ENCODE peak calls at places on chromosome 19, in four cellular contexts. One of them, this sample, is unnamed.

GRCh38 chr19:23286477-23286876 is 36.3 kb upstream of the ZNF724 start:
- DNase-seq in HepG2: no peak
- DNase-seq in H1: no peak
- DNase-seq in GM12878: no peak
- DNase-seq in this sample: no peak

GRCh38 chr19:44344255-44344654 is 12.2 kb downstream of the ZNF112 start:
- DNase-seq in GM12878: peak
- DNase-seq in H1: no peak
- DNase-seq in HepG2: no peak
- DNase-seq in this sample: no peak

GRCh38 chr19:13208131-13208963 is 58.1 kb downstream of the IER2 start:
- DNase-seq in HepG2: no peak
- DNase-seq in H1: no peak
- DNase-seq in GM12878: peak
- DNase-seq in this sample: peak

GRCh38 chr19:16442386-16443276 is 29.1 kb downstream of the EPS15L1 start:
- DNase-seq in H1: no peak
- DNase-seq in GM12878: no peak
- DNase-seq in HepG2: no peak
- DNase-seq in this sample: no peak

GRCh38 chr19:15467734-15468214 is 3.4 kb upstream of the RASAL3 start:
- DNase-seq in H1: no peak
- DNase-seq in HepG2: no peak
- DNase-seq in GM12878: no peak
- DNase-seq in this sample: no peak

GRCh38 chr19:13797870-13798269 is 2.6 kb downstream of the ZSWIM4 start:
- DNase-seq in GM12878: no peak
- DNase-seq in H1: no peak
- DNase-seq in HepG2: no peak
- DNase-seq in this sample: no peak

GRCh38 chr19:19600793-19601346 is 17.6 kb downstream of the PBX4 start:
- DNase-seq in HepG2: no peak
- DNase-seq in GM12878: peak
- DNase-seq in H1: no peak
- DNase-seq in this sample: no peak

GRCh38 chr19:51124729-51125128 is at the start of gene SIGLEC9:
- DNase-seq in H1: no peak
- DNase-seq in HepG2: no peak
- DNase-seq in GM12878: no peak
- DNase-seq in this sample: peak

GRCh38 chr19:45008554-45008953 is 7.3 kb downstream of the RELB start:
- DNase-seq in HepG2: no peak
- DNase-seq in GM12878: no peak
- DNase-seq in H1: no peak
- DNase-seq in this sample: no peak

GRCh38 chr19:24086974-24087595 is at the start of gene ZNF254:
- DNase-seq in GM12878: peak
- DNase-seq in HepG2: no peak
- DNase-seq in H1: peak
- DNase-seq in this sample: peak

GRCh38 chr19:47157455-47158321 is 27.1 kb downstream of the SAE1 start:
- DNase-seq in GM12878: no peak
- DNase-seq in HepG2: no peak
- DNase-seq in H1: peak
- DNase-seq in this sample: peak

GRCh38 chr19:16524991-16525734 is 17.1 kb downstream of the CHERP start:
- DNase-seq in GM12878: no peak
- DNase-seq in H1: no peak
- DNase-seq in HepG2: no peak
- DNase-seq in this sample: no peak

GRCh38 chr19:39996218-39996810 is 546 bp upstream of the ZNF546 start:
- DNase-seq in GM12878: peak
- DNase-seq in H1: no peak
- DNase-seq in HepG2: peak
- DNase-seq in this sample: no peak

GRCh38 chr19:43735957-43736356 is 18.8 kb downstream of the SMG9 start:
- DNase-seq in GM12878: no peak
- DNase-seq in H1: no peak
- DNase-seq in HepG2: no peak
- DNase-seq in this sample: no peak

GRCh38 chr19:11931051-11931450 is 6.1 kb downstream of the ZNF700 start:
- DNase-seq in HepG2: no peak
- DNase-seq in GM12878: no peak
- DNase-seq in H1: no peak
- DNase-seq in this sample: no peak

GRCh38 chr19:8738377-8738776 is 16.9 kb downstream of the OR2Z1 start:
- DNase-seq in H1: no peak
- DNase-seq in GM12878: no peak
- DNase-seq in HepG2: no peak
- DNase-seq in this sample: no peak

GRCh38 chr19:33132425-33132824 is 511 bp downstream of the WDR88 start:
- DNase-seq in H1: no peak
- DNase-seq in GM12878: no peak
- DNase-seq in HepG2: no peak
- DNase-seq in this sample: no peak

GRCh38 chr19:42042455-42043170 is 27.4 kb downstream of the GRIK5 start:
- DNase-seq in GM12878: no peak
- DNase-seq in HepG2: no peak
- DNase-seq in H1: no peak
- DNase-seq in this sample: no peak

GRCh38 chr19:50843701-50844221 is 10.4 kb upstream of the KLK15 start:
- DNase-seq in GM12878: no peak
- DNase-seq in HepG2: no peak
- DNase-seq in H1: no peak
- DNase-seq in this sample: no peak

GRCh38 chr19:6947745-6948144 is 60.4 kb downstream of the ADGRE1 start:
- DNase-seq in HepG2: peak
- DNase-seq in H1: no peak
- DNase-seq in GM12878: peak
- DNase-seq in this sample: peak

GRCh38 chr19:6109947-6110346 is 353 bp downstream of the RFX2 start:
- DNase-seq in GM12878: no peak
- DNase-seq in H1: no peak
- DNase-seq in HepG2: no peak
- DNase-seq in this sample: no peak

GRCh38 chr19:15727724-15728123 is at the start of gene OR10H2:
- DNase-seq in HepG2: no peak
- DNase-seq in H1: no peak
- DNase-seq in GM12878: no peak
- DNase-seq in this sample: no peak

GRCh38 chr19:12886943-12887747 is at the start of gene KLF1:
- DNase-seq in GM12878: no peak
- DNase-seq in H1: no peak
- DNase-seq in HepG2: no peak
- DNase-seq in this sample: no peak

GRCh38 chr19:16326401-16327130 is 1.9 kb downstream of the KLF2 start:
- DNase-seq in HepG2: no peak
- DNase-seq in H1: no peak
- DNase-seq in GM12878: no peak
- DNase-seq in this sample: no peak

GRCh38 chr19:20079487-20079886 is 1.7 kb downstream of the ZNF90 start:
- DNase-seq in GM12878: no peak
- DNase-seq in H1: no peak
- DNase-seq in HepG2: no peak
- DNase-seq in this sample: no peak

GRCh38 chr19:6531163-6531955 is 533 bp downstream of the TNFSF9 start:
- DNase-seq in HepG2: no peak
- DNase-seq in H1: no peak
- DNase-seq in GM12878: no peak
- DNase-seq in this sample: no peak

GRCh38 chr19:45601115-45601514 is 897 bp downstream of the GPR4 start:
- DNase-seq in H1: no peak
- DNase-seq in HepG2: no peak
- DNase-seq in GM12878: no peak
- DNase-seq in this sample: no peak

GRCh38 chr19:36140289-36141038 is 598 bp downstream of the CAPNS1 start:
- DNase-seq in HepG2: peak
- DNase-seq in H1: no peak
- DNase-seq in GM12878: no peak
- DNase-seq in this sample: peak

GRCh38 chr19:58229255-58229639 is 533 bp downstream of the ZNF544 start:
- DNase-seq in HepG2: peak
- DNase-seq in H1: no peak
- DNase-seq in GM12878: no peak
- DNase-seq in this sample: no peak

GRCh38 chr19:21084343-21084742 is 2.3 kb downstream of the ZNF714 start:
- DNase-seq in H1: no peak
- DNase-seq in GM12878: peak
- DNase-seq in HepG2: no peak
- DNase-seq in this sample: no peak

GRCh38 chr19:41927810-41928192 is 448 bp downstream of the ERFL start:
- DNase-seq in HepG2: no peak
- DNase-seq in GM12878: no peak
- DNase-seq in H1: no peak
- DNase-seq in this sample: no peak

GRCh38 chr19:35718345-35719041 is 690 bp downstream of the KMT2B start:
- DNase-seq in HepG2: no peak
- DNase-seq in GM12878: no peak
- DNase-seq in H1: no peak
- DNase-seq in this sample: no peak

GRCh38 chr19:19661141-19661674 is 2.3 kb downstream of the ATP13A1 start:
- DNase-seq in GM12878: no peak
- DNase-seq in HepG2: no peak
- DNase-seq in H1: no peak
- DNase-seq in this sample: no peak

DNA sequence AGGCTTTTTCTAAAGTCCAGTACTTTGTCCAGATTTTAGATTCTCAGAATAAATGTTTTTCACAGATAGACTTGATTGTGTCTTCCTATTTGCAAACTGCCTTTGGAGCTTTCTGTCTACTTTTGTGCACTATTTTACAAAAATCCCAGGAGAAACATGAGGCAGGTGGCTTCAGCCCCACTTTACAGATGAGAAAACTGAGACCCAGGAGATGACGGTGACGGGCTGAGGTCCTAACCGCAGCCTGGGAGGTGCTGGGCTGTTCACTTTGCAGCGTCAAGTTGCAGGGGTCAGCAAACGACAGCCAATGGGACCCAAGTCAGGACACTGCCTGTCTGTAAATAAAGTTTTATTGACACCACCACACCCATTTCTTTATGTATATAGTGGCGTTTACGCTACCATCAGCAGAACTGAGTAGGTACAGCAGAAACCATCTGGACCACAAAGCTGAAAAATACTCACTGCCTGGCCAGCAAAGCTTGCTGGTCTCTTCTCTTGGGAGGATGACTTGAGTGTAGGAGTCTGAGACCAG is 6.8 kb upstream of the KDM4B start:
- DNase-seq in GM12878: no peak
- DNase-seq in HepG2: no peak
- DNase-seq in H1: no peak
- DNase-seq in this sample: no peak
- H3K27ac ChIP-seq in GM12878: no peak
- H3K27ac ChIP-seq in HepG2: no peak
- H3K27ac ChIP-seq in H1: no peak
- H3K27ac ChIP-seq in this sample: no peak

DNA sequence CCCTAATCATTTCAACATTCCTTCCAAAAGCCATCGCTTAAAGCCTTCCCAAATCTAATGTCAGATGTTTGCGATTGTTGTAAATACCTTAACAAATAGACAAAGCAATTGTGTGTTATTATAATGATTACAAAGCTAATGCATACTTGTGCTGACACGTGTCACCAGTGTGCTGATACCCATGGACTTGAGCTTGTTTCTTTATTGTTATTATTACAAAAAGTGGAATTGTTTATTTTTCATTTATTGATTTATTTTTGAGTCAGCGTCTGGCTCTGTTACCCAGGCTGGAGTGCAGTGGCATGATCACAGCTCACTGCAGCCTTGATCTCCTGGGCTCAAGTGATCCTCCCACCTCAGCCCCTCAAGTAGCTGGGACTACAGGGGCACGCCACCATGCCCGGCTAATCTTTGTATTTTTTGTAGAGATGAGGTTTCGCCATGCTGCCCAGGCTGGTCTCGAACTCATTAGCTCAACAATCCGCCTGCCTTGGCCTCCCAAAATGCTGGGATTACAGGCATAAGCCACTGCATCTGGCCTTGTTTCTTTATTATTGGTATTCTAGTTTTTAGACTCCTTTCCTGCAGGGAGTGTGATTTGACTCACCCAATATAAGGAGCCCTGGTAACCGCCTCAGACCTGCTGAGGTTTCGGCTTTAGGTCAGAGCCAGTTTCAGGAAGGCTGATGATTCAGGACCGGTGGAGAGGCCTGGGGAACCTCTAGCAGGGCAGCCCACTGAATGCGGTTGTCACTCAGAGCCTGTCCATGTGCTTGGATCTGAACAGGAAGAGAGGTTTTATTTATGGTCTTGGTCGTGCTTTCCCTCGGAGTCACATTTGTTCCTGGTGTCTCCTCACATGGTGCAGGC is 2.1 kb upstream of the FBXO17 start:
- DNase-seq in GM12878: peak
- DNase-seq in H1: no peak
- DNase-seq in HepG2: no peak
- DNase-seq in this sample: no peak
- TF ChIP-seq GABPA in GM12878: peak
- TF ChIP-seq GABPA in H1: no peak
- TF ChIP-seq GABPA in HepG2: no peak
- TF ChIP-seq GABPA in this sample: no peak

DNA sequence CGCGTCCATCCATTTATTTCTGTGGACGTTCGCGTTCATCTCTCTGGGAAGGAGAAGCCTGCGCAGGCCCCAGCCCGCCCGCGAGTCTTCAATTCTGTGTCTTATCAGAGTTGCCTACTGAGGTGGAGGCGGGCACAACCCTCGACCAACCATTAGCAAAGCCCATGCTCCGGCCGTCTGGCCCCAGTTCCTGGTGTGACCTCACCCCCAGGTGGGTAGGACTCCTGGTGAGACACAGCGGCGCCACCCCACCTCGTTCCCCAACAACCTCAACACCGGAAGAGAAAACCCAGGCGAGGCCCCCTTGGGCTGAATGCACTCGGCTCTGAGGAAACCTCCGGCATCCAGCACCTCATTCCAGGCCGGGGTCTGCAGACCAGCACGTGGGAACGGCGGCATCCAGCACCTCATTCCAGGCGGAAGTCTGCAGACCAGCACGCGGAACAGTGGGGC is 14.7 kb downstream of the ZNF787 start:
- DNase-seq in HepG2: no peak
- DNase-seq in GM12878: no peak
- DNase-seq in H1: no peak
- DNase-seq in this sample: no peak
- H3K27ac ChIP-seq in HepG2: no peak
- H3K27ac ChIP-seq in GM12878: no peak
- H3K27ac ChIP-seq in H1: no peak
- H3K27ac ChIP-seq in this sample: no peak

DNA sequence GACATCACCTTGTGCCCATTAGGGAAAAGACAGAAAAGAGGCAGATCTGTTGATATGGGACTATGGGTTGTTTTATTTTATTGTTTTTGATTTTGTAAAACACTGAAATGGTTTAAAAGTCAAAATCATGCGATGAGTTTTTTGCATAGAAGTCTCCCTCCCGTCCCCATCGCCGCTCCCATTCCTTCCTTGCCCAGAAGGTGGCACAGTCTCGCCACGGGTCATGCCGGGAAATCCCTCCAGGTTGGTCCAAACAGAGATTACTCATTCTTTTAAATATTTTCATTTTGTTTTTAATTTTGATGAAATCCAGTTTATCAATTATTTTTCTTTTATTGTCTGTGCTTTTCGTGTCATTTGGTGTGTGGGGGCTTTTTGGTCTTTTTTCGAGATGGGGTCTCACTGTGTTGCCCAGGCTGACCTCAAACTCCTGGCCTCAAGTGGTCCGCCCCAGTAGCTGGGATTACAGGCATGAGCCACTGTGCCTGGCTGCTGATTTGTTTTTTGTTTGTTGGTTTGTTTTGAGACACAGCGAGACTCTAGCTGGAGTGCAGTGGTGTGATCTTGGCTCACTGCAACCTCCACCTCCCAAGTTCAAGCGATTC is 9.2 kb downstream of the PGPEP1 start:
- DNase-seq in GM12878: no peak
- DNase-seq in H1: no peak
- DNase-seq in HepG2: peak
- DNase-seq in this sample: no peak
- TF ChIP-seq GABPA in GM12878: no peak
- TF ChIP-seq GABPA in H1: no peak
- TF ChIP-seq GABPA in HepG2: no peak
- TF ChIP-seq GABPA in this sample: no peak

This sample was measured in HL-60.